ENCODE peak calls at places on chromosomes 16 and 17, in eight cellular contexts. T is fibroblast of lung; K is CD4-positive, CD25-positive, alpha-beta regulatory T cell; G is A549; V is H7; Y is left ventricle myocardium inferior; I is fibroblast of villous mesenchyme; B is astrocyte of the spinal cord. L is an unnamed sample.

GRCh38 chr16:29990883-29991570 is 4.4 kb downstream of the HIRIP3 start:
- DNase-seq in T (no peak), K (no peak), G (no peak), V (no peak), Y (no peak), I (no peak), B (no peak), L (no peak)

GRCh38 chr16:22217890-22218730 is 12.0 kb downstream of the EEF2K start:
- DNase-seq in T (no peak), K (no peak), G (peak; percentile 51), V (peak; percentile 70), Y (peak; percentile 30), I (no peak), B (no peak), L (no peak)

GRCh38 chr17:42183741-42184711 is 1.2 kb downstream of the HCRT start:
- DNase-seq in T (peak; percentile 55), K (peak; percentile 67), G (peak; percentile 78), V (peak; percentile 99), Y (peak; percentile 72), I (peak; percentile 63), B (peak; percentile 61), L (peak; percentile 72)

GRCh38 chr17:65485388-65486299 is 75.8 kb downstream of the AXIN2 start:
- DNase-seq in T (peak; percentile 79), K (no peak), G (no peak), V (no peak), Y (peak; percentile 43), I (no peak), B (peak; percentile 22), L (no peak)

GRCh38 chr17:82019905-82020873 is 2.5 kb downstream of the CENPX start:
- DNase-seq in T (peak; percentile 15), K (peak; percentile 34), G (peak; percentile 65), V (peak; percentile 96), Y (peak; percentile 51), I (peak; percentile 41), B (no peak), L (no peak)

GRCh38 chr17:43952724-43953666 is 745 bp downstream of the PYY start:
- DNase-seq in T (no peak), K (no peak), G (no peak), V (peak; percentile 99), Y (no peak), I (no peak), B (no peak), L (peak; percentile 39)

GRCh38 chr16:19417640-19418039 is at the start of gene TMC5:
- DNase-seq in T (no peak), K (no peak), G (no peak), V (no peak), Y (no peak), I (no peak), B (no peak), L (no peak)

GRCh38 chr17:63476857-63477470 is at the start of gene ACE:
- DNase-seq in T (peak; percentile 32), K (no peak), G (peak; percentile 58), V (peak; percentile 98), Y (peak; percentile 41), I (peak; percentile 13), B (no peak), L (peak; percentile 33)

GRCh38 chr17:17545031-17545820 is 46.3 kb downstream of the PEMT start:
- DNase-seq in T (peak; percentile 73), K (no peak), G (no peak), V (no peak), Y (no peak), I (peak; percentile 29), B (peak; percentile 61), L (peak; percentile 63)

GRCh38 chr16:1378087-1378803 is 26.5 kb downstream of the GNPTG start:
- DNase-seq in T (no peak), K (no peak), G (no peak), V (no peak), Y (no peak), I (no peak), B (no peak), L (no peak)

GRCh38 chr16:630815-631405 is at the start of gene WFIKKN1:
- DNase-seq in T (no peak), K (no peak), G (no peak), V (peak; percentile 95), Y (no peak), I (no peak), B (no peak), L (no peak)

GRCh38 chr17:73013816-73014663 is 78.4 kb downstream of the SLC39A11 start:
- DNase-seq in T (peak; percentile 42), K (no peak), G (peak; percentile 51), V (no peak), Y (no peak), I (peak; percentile 14), B (peak; percentile 87), L (peak; percentile 94)

GRCh38 chr17:42438600-42439567 is 15.8 kb upstream of the CAVIN1 start:
- DNase-seq in T (no peak), K (no peak), G (no peak), V (no peak), Y (no peak), I (peak; percentile 43), B (no peak), L (peak; percentile 65)

GRCh38 chr16:67526149-67526732 is 2.4 kb upstream of the RIPOR1 start:
- DNase-seq in T (peak; percentile 88), K (no peak), G (no peak), V (no peak), Y (no peak), I (no peak), B (no peak), L (peak; percentile 48)

GRCh38 chr16:55021595-55022475 is 91.2 kb downstream of the IRX5 start:
- DNase-seq in T (peak; percentile 65), K (no peak), G (peak; percentile 21), V (peak; percentile 51), Y (no peak), I (peak; percentile 37), B (peak; percentile 74), L (peak; percentile 19)

GRCh38 chr17:50364061-50364458 is 8.9 kb downstream of the MRPL27 start:
- DNase-seq in T (no peak), K (no peak), G (no peak), V (no peak), Y (no peak), I (no peak), B (no peak), L (no peak)

GRCh38 chr16:88497561-88498420 is 44.7 kb downstream of the ZFPM1 start:
- DNase-seq in T (peak; percentile 79), K (no peak), G (no peak), V (no peak), Y (no peak), I (peak; percentile 70), B (no peak), L (peak; percentile 29)

GRCh38 chr17:82772026-82772425 is 20.2 kb downstream of the TBCD start:
- DNase-seq in T (peak; percentile 60), K (no peak), G (peak; percentile 54), V (no peak), Y (no peak), I (peak; percentile 76), B (peak; percentile 25), L (peak; percentile 85)

GRCh38 chr17:69716571-69716970 is 302.1 kb downstream of the MAP2K6 start:
- DNase-seq in T (peak; percentile 52), K (no peak), G (no peak), V (no peak), Y (no peak), I (peak; percentile 54), B (peak; percentile 37), L (no peak)

GRCh38 chr17:71402661-71403141 is 718.1 kb upstream of the SOX9 start:
- DNase-seq in T (no peak), K (no peak), G (peak; percentile 33), V (no peak), Y (no peak), I (no peak), B (no peak), L (no peak)

GRCh38 chr16:17053536-17054160 is 417.1 kb downstream of the XYLT1 start:
- DNase-seq in T (no peak), K (no peak), G (no peak), V (peak; percentile 39), Y (no peak), I (no peak), B (no peak), L (no peak)

GRCh38 chr16:49757744-49758069 is 98.2 kb downstream of the ZNF423 start:
- DNase-seq in T (no peak), K (no peak), G (no peak), V (peak; percentile 83), Y (no peak), I (no peak), B (no peak), L (no peak)

GRCh38 chr16:59192551-59193199 is 458.6 kb upstream of the GOT2 start:
- DNase-seq in T (peak; percentile 19), K (no peak), G (no peak), V (peak; percentile 54), Y (no peak), I (no peak), B (peak; percentile 21), L (peak; percentile 50)

GRCh38 chr17:57607553-57608120 is 137.5 kb downstream of the CCDC182 start:
- DNase-seq in T (no peak), K (no peak), G (no peak), V (no peak), Y (no peak), I (no peak), B (no peak), L (no peak)

DNA sequence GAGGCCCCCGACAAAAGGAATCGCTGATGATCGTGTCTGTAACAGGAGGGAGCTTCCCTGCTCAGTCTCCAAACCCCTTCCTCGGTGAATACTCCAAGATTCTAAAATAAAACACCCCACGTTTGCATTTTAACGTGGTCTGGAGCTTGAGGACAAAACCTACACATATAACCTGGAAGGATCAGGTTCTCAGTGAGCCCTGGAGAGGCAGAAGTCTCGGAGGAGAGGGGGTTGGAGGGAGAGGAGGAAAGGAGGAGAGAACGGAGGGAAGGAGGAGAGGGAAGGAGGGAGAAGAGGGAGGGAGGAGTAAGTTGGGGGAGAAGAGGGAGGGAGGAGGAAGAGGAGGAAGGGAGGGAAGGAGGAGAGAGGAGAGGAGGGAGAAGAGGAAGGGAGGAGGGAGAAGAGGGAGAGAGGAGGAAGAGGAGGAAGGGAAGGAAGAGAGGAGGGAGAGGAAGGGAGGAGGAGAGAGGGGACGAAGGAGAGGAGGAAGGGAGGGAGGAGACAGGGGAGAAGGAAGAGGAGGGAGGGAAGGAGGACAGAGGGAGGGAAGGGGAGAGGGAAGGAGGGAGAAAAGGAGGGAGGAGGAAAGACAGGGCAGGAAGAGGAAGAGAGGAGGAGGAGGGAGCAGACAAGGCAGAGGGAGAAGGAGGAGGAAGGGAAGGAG is 27.4 kb upstream of the GINS2 start:
- DNase-seq in T (no peak), K (no peak), G (no peak), V (no peak), Y (no peak), I (no peak), B (no peak), L (no peak)
- H3K4me3 ChIP-seq in T (no peak overlapping the region), K (no peak overlapping the region), G (no peak overlapping the region), V (peak overlapping the region; percentile 24), Y (no peak overlapping the region), I (no peak overlapping the region), B (no peak overlapping the region), L (no peak overlapping the region)

GRCh38 chr16:28089992-28090365 is 26.5 kb upstream of the GSG1L start:
- DNase-seq in T (no peak), K (no peak), G (no peak), V (no peak), Y (no peak), I (no peak), B (no peak), L (no peak)
- H3K4me3 ChIP-seq in T (no peak overlapping the region), K (no peak overlapping the region), G (no peak overlapping the region), V (no peak overlapping the region), Y (no peak overlapping the region), I (no peak overlapping the region), B (no peak overlapping the region), L (no peak overlapping the region)

GRCh38 chr16:84138824-84139627 is 6.0 kb downstream of the HSDL1 start:
- DNase-seq in T (peak; percentile 54), K (no peak), G (no peak), V (peak; percentile 67), Y (no peak), I (peak; percentile 58), B (peak; percentile 58), L (peak; percentile 46)
- H3K4me3 ChIP-seq in T (no peak overlapping the region), K (no peak overlapping the region), G (no peak overlapping the region), V (no peak overlapping the region), Y (peak overlapping the region; percentile 28), I (no peak overlapping the region), B (no peak overlapping the region), L (no peak overlapping the region)

GRCh38 chr17:28724500-28725165 is 1.4 kb downstream of the TLCD1 start:
- DNase-seq in T (no peak), K (no peak), G (no peak), V (no peak), Y (no peak), I (no peak), B (peak; percentile 16), L (no peak)
- H3K4me3 ChIP-seq in T (peak overlapping the region; percentile 60), K (no peak overlapping the region), G (peak overlapping the region; percentile 63), V (peak overlapping the region; percentile 82), Y (no peak overlapping the region), I (no peak overlapping the region), B (no peak overlapping the region), L (peak overlapping the region; percentile 69)